ENCODE peak calls at places on chromosome 4, in seven cellular contexts. A is IMR-90, P is body of pancreas, K is prostate gland, H is K562, T is upper lobe of left lung, D is A549. V is an unnamed sample.

GRCh38 chr4:133484287-133484686 is 335.2 kb downstream of the PCDH10 start:
- DNase-seq in A (no peak), P (no peak), K (no peak), H (no peak), T (no peak), D (no peak), V (no peak)

GRCh38 chr4:10670346-10670745 is 14.2 kb downstream of the CLNK start:
- DNase-seq in A (no peak), P (no peak), K (no peak), H (no peak), T (no peak), D (no peak), V (no peak)

GRCh38 chr4:73661646-73662119 is 41.4 kb upstream of the RASSF6 start:
- DNase-seq in A (peak; percentile 99), P (no peak), K (no peak), H (peak; percentile 60), T (no peak), D (peak; percentile 13), V (no peak)

GRCh38 chr4:2534904-2535385 is 1.5 kb upstream of the FAM193A start:
- DNase-seq in A (peak; percentile 15), P (no peak), K (no peak), H (peak; percentile 23), T (no peak), D (peak; percentile 12), V (no peak)

GRCh38 chr4:152655272-152656129 is 24.3 kb downstream of the TMEM154 start:
- DNase-seq in A (no peak), P (no peak), K (no peak), H (no peak), T (no peak), D (no peak), V (no peak)

GRCh38 chr4:155809835-155810234 is 51.0 kb downstream of the GUCY1B1 start:
- DNase-seq in A (peak; percentile 92), P (peak; percentile 14), K (no peak), H (peak; percentile 28), T (no peak), D (peak; percentile 88), V (no peak)

GRCh38 chr4:124633285-124633941 is 79.1 kb downstream of the ANKRD50 start:
- DNase-seq in A (peak; percentile 8), P (no peak), K (no peak), H (no peak), T (no peak), D (no peak), V (no peak)

GRCh38 chr4:169340834-169341233 is 70.1 kb upstream of the SH3RF1 start:
- DNase-seq in A (no peak), P (no peak), K (no peak), H (no peak), T (no peak), D (no peak), V (no peak)

GRCh38 chr4:188387134-188387791 is 248.0 kb downstream of the TRIML1 start:
- DNase-seq in A (peak; percentile 54), P (no peak), K (no peak), H (no peak), T (no peak), D (no peak), V (no peak)

GRCh38 chr4:8088966-8089491 is 69.6 kb downstream of the ABLIM2 start:
- DNase-seq in A (no peak), P (no peak), K (no peak), H (no peak), T (no peak), D (no peak), V (no peak)

GRCh38 chr4:184355111-184355604 is 119.2 kb downstream of the IRF2 start:
- DNase-seq in A (peak; percentile 93), P (peak; percentile 73), K (no peak), H (peak; percentile 88), T (peak; percentile 67), D (peak; percentile 19), V (no peak)

GRCh38 chr4:55127521-55127920 is 2.1 kb upstream of the KDR start:
- DNase-seq in A (no peak), P (no peak), K (no peak), H (no peak), T (no peak), D (no peak), V (no peak)

DNA sequence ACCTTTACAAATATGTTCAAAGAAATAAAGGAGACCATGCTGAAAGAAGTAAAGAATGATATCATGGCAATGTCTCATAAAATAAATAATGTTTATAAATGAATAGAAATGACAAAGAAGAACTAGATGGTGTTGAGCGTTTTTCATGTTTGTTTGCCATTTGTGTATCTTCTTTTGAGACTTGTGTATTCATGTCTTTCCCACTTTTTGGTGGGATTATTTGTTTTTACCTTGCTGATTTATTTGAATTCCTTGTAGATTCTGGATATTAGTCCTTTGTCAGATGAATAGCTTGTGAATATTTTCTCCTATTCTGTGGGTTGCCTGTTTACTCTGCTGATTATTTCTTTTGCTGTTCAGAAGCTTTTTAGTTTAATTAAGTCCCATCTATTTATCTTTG is 732.4 kb downstream of the FAT4 start:
- DNase-seq in A (no peak), P (no peak), K (no peak), H (no peak), T (no peak), D (no peak), V (no peak)
- H3K4me1 ChIP-seq in A (peaks cover 2% of the 10 kb centered on the region), P (no peaks in the 10 kb centered on the region), K (no peaks in the 10 kb centered on the region), H (no peaks in the 10 kb centered on the region), T (no peaks in the 10 kb centered on the region), D (no peaks in the 10 kb centered on the region), V (no peaks in the 10 kb centered on the region)

GRCh38 chr4:96483308-96484030 is 643.6 kb downstream of the PDHA2 start:
- DNase-seq in A (no peak), P (peak; percentile 12), K (no peak), H (no peak), T (no peak), D (peak; percentile 1), V (no peak)
- TF ChIP-seq CTCF in A (no peak), P (peak; percentile 49), K (no peak), H (no peak), T (no peak), D (no peak), V (no peak)

DNA sequence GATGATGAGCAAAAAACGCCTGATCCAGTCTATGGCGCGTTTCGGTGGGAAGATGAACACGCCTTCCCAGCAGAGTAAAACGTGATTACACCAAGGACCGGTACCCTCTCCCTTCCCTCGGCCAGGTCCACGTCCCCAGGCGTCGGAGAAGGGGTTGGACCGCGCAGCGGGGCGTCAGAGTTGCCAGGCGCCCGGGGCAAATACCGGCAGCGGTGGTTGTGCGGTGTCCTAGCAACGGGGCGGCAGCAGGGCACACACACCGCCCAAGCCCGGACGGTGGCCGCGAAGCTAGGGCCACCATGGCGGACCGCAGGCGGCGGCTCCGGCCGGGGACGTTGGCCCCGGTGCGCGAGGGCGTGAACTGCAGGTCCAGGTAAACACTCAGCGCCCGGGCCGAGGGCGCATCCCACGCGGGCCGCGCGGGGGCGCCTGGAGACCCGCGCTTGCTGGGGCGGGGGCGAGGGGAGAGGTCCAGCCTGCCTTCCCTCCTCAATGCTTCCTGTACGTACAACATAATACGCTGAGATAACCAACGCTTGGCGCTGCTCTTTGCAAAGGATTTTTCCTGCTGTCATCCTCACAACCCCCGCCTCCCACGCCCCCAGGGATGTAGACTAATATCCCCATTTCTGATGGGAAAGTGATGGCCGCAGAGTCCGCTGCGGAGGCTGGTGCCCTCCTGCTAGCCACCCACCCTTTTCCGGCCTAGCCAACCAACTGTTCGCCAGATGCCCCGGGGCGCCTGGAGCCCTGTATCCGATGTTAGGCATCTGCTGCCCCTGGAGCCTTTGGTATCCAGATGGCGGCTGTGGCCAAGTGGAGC is at the start of gene FAM47E:
- DNase-seq in A (peak; percentile 6), P (peak; percentile 95), K (peak; percentile 72), H (peak; percentile 34), T (peak; percentile 89), D (peak; percentile 57), V (peak; percentile 45)
- TF ChIP-seq POLR2A in A (no peak), P (peak; percentile 71), K (peak; percentile 37), H (no peak), T (peak; percentile 48), D (no peak), V (peak; percentile 38)

DNA sequence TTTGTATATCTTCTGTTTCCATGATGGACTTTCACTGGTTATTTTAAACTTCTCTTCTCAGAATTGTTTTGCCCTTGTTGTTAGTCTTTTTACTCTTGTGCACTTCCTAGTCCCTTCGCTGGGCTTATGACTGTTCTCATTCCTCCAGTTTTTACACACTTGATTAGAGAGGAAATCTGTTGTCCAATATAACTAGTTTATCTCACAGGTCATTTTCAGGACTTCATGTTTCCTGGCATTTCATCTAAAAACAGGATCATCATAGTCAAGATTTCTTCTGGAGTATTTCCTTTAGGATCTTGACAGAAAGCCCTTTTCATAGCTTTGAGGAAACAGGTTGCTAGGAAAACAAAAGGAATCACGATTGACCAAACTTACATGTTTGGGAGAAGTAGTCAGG is 3.0 kb downstream of the FNIP2 start:
- DNase-seq in A (no peak), P (no peak), K (no peak), H (no peak), T (no peak), D (no peak), V (no peak)
- H3K4me1 ChIP-seq in A (peaks cover 6% of the 10 kb centered on the region), P (peaks cover 49% of the 10 kb centered on the region), K (no peaks in the 10 kb centered on the region), H (peaks cover 9% of the 10 kb centered on the region), T (peaks cover 36% of the 10 kb centered on the region), D (peaks cover 27% of the 10 kb centered on the region), V (no peaks in the 10 kb centered on the region)

GRCh38 chr4:100547541-100548208 is 29.9 kb upstream of the EMCN start:
- DNase-seq in A (no peak), P (no peak), K (no peak), H (no peak), T (no peak), D (no peak), V (no peak)
- TF ChIP-seq CTCF in A (no peak), P (no peak), K (no peak), H (no peak), T (no peak), D (no peak), V (no peak)

GRCh38 chr4:68859655-68860054 is 43.9 kb downstream of the UGT2B10 start:
- DNase-seq in A (no peak), P (no peak), K (no peak), H (no peak), T (no peak), D (no peak), V (no peak)

GRCh38 chr4:68861057-68861456 is 45.3 kb downstream of the UGT2B10 start:
- DNase-seq in A (no peak), P (no peak), K (no peak), H (no peak), T (no peak), D (no peak), V (no peak)

GRCh38 chr4:68855771-68856170 is 40.0 kb downstream of the UGT2B10 start:
- DNase-seq in A (no peak), P (no peak), K (no peak), H (no peak), T (no peak), D (no peak), V (no peak)

DNA sequence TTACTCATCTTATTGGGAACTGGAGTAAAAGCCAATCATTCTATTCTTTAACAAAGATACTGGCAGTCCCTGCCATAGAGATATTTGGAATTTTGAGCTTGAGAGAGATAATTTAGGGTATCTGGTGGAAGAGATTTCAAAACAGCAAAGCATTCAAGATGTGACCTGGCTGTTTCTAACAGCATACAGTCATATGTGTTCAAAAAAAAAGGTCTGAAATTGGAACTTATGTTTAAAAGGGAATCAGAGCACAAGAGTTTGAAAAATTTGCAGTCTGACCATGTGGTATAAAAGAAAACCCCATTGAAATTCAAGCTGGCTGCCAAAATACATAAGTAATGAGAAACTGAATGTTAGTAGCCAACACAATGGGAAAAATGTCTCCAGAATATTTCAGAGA is 42.2 kb downstream of the UGT2B10 start:
- DNase-seq in A (no peak), P (no peak), K (no peak), H (no peak), T (no peak), D (no peak), V (no peak)
- TF ChIP-seq POLR2A in A (no peak), P (no peak), K (no peak), H (no peak), T (no peak), D (no peak), V (no peak)